ENCODE peak calls at places on chromosomes 2 and 18, in six cellular contexts. B, Q, K, R, U and F are unnamed samples.

GRCh38 chr2:9416267-9416961 is 6.9 kb downstream of the ITGB1BP1 start:
- DNase-seq in B (no peak), Q (no peak), K (no peak), R (no peak), U (no peak), F (no peak)

GRCh38 chr18:75070625-75071483 is 138.1 kb downstream of the PTGR3 start:
- DNase-seq in B (peak; percentile 21), Q (peak; percentile 56), K (no peak), R (peak; percentile 46), U (peak; percentile 50), F (peak; percentile 77)

GRCh38 chr2:11802782-11803191 is 56.4 kb downstream of the LPIN1 start:
- DNase-seq in B (peak; percentile 51), Q (no peak), K (no peak), R (no peak), U (peak; percentile 89), F (no peak)

GRCh38 chr2:175865716-175866115 is 136.4 kb downstream of the LNPK start:
- DNase-seq in B (no peak), Q (no peak), K (no peak), R (no peak), U (no peak), F (no peak)

GRCh38 chr2:195766691-195767090 is 109.7 kb downstream of the SLC39A10 start:
- DNase-seq in B (no peak), Q (no peak), K (no peak), R (no peak), U (no peak), F (no peak)

GRCh38 chr2:29841386-29842004 is 79.9 kb downstream of the ALK start:
- DNase-seq in B (peak; percentile 12), Q (peak; percentile 23), K (no peak), R (peak; percentile 13), U (peak; percentile 59), F (no peak)

GRCh38 chr2:239164281-239164871 is 236.4 kb downstream of the HDAC4 start:
- DNase-seq in B (no peak), Q (peak; percentile 8), K (peak; percentile 34), R (no peak), U (peak; percentile 33), F (no peak)

GRCh38 chr18:78246041-78246440 is 733.6 kb upstream of the SALL3 start:
- DNase-seq in B (no peak), Q (no peak), K (no peak), R (no peak), U (no peak), F (no peak)

GRCh38 chr18:36580266-36580665 is 248.5 kb downstream of the TPGS2 start:
- DNase-seq in B (no peak), Q (no peak), K (no peak), R (no peak), U (no peak), F (peak; percentile 28)

GRCh38 chr2:58959996-58960395 is 718.9 kb upstream of the FANCL start:
- DNase-seq in B (no peak), Q (no peak), K (no peak), R (no peak), U (no peak), F (no peak)

GRCh38 chr2:51734115-51734514 is 702.2 kb upstream of the NRXN1 start:
- DNase-seq in B (peak; percentile 50), Q (no peak), K (no peak), R (no peak), U (no peak), F (no peak)